ENCODE peak calls at places on chromosome 12, in six cellular contexts. O is thyroid gland, K is suprapubic skin, S is stomach, Z is BJ, I is lower lobe of right lung. X is an unnamed sample.

GRCh38 chr12:56087220-56087619 is 7.3 kb downstream of the ERBB3 start:
- DNase-seq in O (peak; percentile 98), K (no peak), S (peak; percentile 97), Z (no peak), I (peak; percentile 94), X (no peak)

GRCh38 chr12:89490922-89491321 is 33.7 kb downstream of the GALNT4 start:
- DNase-seq in O (no peak), K (no peak), S (no peak), Z (no peak), I (no peak), X (no peak)

GRCh38 chr12:10395390-10395998 is 5.7 kb upstream of the KLRK1 start:
- DNase-seq in O (no peak), K (no peak), S (peak; percentile 31), Z (peak; percentile 77), I (no peak), X (no peak)

GRCh38 chr12:70661762-70662161 is 24.5 kb upstream of the PTPRB start:
- DNase-seq in O (no peak), K (no peak), S (no peak), Z (peak; percentile 86), I (no peak), X (peak; percentile 78)

GRCh38 chr12:91978143-91978542 is 167.5 kb downstream of the BTG1 start:
- DNase-seq in O (no peak), K (no peak), S (no peak), Z (no peak), I (no peak), X (no peak)

GRCh38 chr12:109861689-109862314 is 18.5 kb downstream of the GLTP start:
- DNase-seq in O (no peak), K (no peak), S (no peak), Z (no peak), I (no peak), X (no peak)

GRCh38 chr12:132559652-132560420 is 50.5 kb downstream of the LRCOL1 start:
- DNase-seq in O (peak; percentile 48), K (no peak), S (peak; percentile 49), Z (no peak), I (no peak), X (no peak)

GRCh38 chr12:19203539-19204506 is 74.3 kb downstream of the PLEKHA5 start:
- DNase-seq in O (no peak), K (no peak), S (no peak), Z (no peak), I (no peak), X (no peak)

GRCh38 chr12:105445261-105446015 is 114.9 kb downstream of the C12orf75 start:
- DNase-seq in O (no peak), K (no peak), S (no peak), Z (no peak), I (no peak), X (no peak)

GRCh38 chr12:107283652-107284051 is 190.3 kb upstream of the CRY1 start:
- DNase-seq in O (no peak), K (no peak), S (no peak), Z (no peak), I (no peak), X (no peak)

GRCh38 chr12:89276860-89277259 is 75.4 kb downstream of the DUSP6 start:
- DNase-seq in O (no peak), K (no peak), S (no peak), Z (no peak), I (no peak), X (no peak)

GRCh38 chr12:49259452-49259851 is 5.4 kb upstream of the TUBA1C start:
- DNase-seq in O (no peak), K (no peak), S (no peak), Z (no peak), I (no peak), X (no peak)

GRCh38 chr12:19447386-19447785 is 8.1 kb downstream of the AEBP2 start:
- DNase-seq in O (no peak), K (no peak), S (no peak), Z (no peak), I (no peak), X (no peak)

GRCh38 chr12:49697808-49698207 is 9.4 kb downstream of the FMNL3 start:
- DNase-seq in O (no peak), K (no peak), S (no peak), Z (no peak), I (no peak), X (no peak)

GRCh38 chr12:63982787-63983186 is 138.3 kb downstream of the SRGAP1 start:
- DNase-seq in O (no peak), K (no peak), S (no peak), Z (no peak), I (no peak), X (no peak)

GRCh38 chr12:84638811-84639368 is 273.7 kb downstream of the SLC6A15 start:
- DNase-seq in O (no peak), K (no peak), S (no peak), Z (no peak), I (no peak), X (no peak)

GRCh38 chr12:1972260-1972659 is 32.0 kb downstream of the DCP1B start:
- DNase-seq in O (no peak), K (no peak), S (no peak), Z (peak; percentile 44), I (no peak), X (peak; percentile 28)

DNA sequence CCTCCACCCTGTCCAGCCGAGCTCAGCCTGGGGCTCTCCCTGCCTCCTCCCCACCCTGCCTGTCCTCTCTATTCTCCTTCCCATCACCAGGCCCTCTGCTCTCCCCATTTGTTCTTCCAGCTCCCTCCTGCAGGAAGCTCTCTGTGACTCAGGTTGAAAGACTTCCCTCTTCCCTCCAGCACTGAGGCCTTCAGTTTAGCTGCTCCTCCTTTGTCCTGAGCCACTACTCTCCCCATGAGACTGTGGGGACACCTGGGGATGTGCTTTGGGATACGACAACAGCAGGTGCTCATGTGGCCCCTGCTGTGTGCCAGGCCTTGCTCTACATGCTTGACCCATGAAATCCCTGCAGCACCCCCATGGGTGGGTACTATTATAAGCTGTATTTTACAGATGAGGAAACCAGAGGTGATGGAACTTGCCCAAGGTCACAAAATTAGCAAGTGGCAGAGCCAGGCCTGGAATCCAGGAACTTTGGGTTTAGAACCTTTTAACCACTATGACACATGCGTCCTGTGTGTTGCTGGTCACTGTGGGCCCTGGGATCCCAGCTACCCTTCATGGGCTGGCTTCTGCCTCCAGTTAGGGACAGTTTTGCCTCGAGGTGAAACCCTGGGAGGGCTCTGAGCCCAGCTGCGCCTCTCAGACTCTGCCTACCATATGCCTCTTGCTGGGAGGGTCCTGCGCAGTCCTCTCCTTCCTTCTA is 5.5 kb downstream of the KRT80 start:
- DNase-seq in O (no peak), K (no peak), S (no peak), Z (no peak), I (no peak), X (peak; percentile 46)
- TF ChIP-seq CTCF in O (no peak), K (no peak), S (no peak), Z (no peak), I (no peak), X (no peak)

GRCh38 chr12:33588082-33588712 is 148.6 kb upstream of the SYT10 start:
- DNase-seq in O (no peak), K (no peak), S (no peak), Z (no peak), I (no peak), X (no peak)

GRCh38 chr12:33586576-33586975 is 147.0 kb upstream of the SYT10 start:
- DNase-seq in O (no peak), K (no peak), S (no peak), Z (no peak), I (no peak), X (no peak)

GRCh38 chr12:33589609-33590114 is 150.0 kb upstream of the SYT10 start:
- DNase-seq in O (no peak), K (no peak), S (no peak), Z (no peak), I (no peak), X (no peak)

GRCh38 chr12:33593753-33594152 is 154.1 kb upstream of the SYT10 start:
- DNase-seq in O (no peak), K (no peak), S (no peak), Z (no peak), I (no peak), X (no peak)

DNA sequence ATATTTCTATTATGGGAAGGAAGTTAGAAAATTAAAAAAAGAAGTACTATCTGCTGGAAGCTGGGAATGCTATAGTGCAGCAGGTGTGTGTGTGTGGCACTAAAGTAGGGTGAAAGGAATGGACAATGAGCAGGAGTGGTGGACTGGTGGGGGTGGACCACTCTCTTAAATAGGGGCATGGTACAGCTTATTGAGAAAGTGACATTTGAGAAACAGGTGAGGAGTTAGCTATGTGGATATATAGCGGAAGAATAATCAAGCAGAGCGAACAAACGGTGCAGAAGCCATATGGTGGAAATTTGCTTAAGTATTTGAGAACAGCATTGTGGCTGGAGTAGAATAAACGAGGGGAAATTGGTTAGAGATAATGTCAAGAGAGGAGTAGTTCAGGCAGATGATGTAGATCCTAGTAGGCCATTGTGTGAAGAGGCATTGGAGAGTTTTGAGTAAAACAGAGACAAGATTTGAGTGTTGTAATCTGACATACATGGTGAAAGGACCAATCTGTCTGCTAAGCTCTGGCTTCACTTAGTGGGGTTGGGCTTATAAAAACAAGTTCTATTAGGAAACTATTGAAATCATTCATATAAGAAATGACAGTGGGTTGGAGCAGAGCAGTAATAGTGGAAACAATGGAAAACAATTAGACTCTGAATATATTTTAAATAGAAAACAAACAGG is 149.2 kb upstream of the SYT10 start:
- DNase-seq in O (no peak), K (no peak), S (no peak), Z (no peak), I (no peak), X (no peak)
- H3K4me3 ChIP-seq in O (no peak overlapping the region), K (no peak overlapping the region), S (no peak overlapping the region), Z (no peak overlapping the region), I (no peak overlapping the region), X (no peak overlapping the region)

GRCh38 chr12:45303955-45304354 is 88.1 kb downstream of the ANO6 start:
- DNase-seq in O (no peak), K (no peak), S (no peak), Z (no peak), I (no peak), X (no peak)
- TF ChIP-seq CTCF in O (no peak), K (no peak), S (no peak), Z (no peak), I (no peak), X (no peak)

DNA sequence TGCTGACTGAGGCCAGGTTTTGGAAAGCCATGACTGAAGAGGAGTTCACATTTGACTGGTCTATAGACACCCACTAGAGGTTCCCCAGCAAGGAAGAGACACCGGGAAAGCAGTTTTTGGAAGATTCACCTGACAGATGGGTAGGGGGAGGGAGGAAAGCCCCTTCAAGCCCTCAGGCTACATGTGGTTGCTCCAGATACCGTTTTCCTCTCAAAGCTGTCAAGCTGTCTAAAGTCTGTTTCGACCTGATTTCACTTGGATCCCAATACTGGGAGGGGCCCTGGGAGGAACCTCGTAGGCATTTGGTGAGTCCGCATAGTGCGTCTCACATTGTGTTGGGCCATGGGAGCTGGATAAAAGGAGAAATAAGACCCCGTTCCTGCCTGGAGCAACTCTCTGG is 1.7 kb upstream of the LRP1 start:
- DNase-seq in O (no peak), K (no peak), S (no peak), Z (no peak), I (no peak), X (no peak)
- H3K4me3 ChIP-seq in O (no peak overlapping the region), K (no peak overlapping the region), S (no peak overlapping the region), Z (no peak overlapping the region), I (peak overlapping the region; percentile 95), X (no peak overlapping the region)